ENCODE peak calls at places on chromosomes 6 and 20, in nine cellular contexts. B is LNCaP clone FGC; X is ovary; Q is HTR-8/SVneo; S is activated CD4-positive, alpha-beta T cell treated with anti-CD3 and anti-CD28 coated beads, Interleukin-2, amount 50 U/mL, for 24 hours; R is ACHN; U is NCI-H69; T is skeletal muscle cell; V is aorta. J is an unnamed sample.

GRCh38 chr6:27582928-27583725 is 110.2 kb upstream of the ZNF184 start:
- DNase-seq in B (no peak), X (no peak), Q (peak), S (no peak), R (peak), U (peak), T (no peak), V (no peak), J (no peak)

GRCh38 chr20:57059055-57059617 is 207.3 kb downstream of the BMP7 start:
- DNase-seq in B (no peak), X (no peak), Q (no peak), S (no peak), R (no peak), U (no peak), T (no peak), V (no peak), J (no peak)

GRCh38 chr20:41716436-41716835 is 98.3 kb upstream of the CHD6 start:
- DNase-seq in B (no peak), X (no peak), Q (no peak), S (no peak), R (no peak), U (no peak), T (no peak), V (no peak), J (no peak)

GRCh38 chr6:1461207-1461606 is 71.8 kb downstream of the FOXF2 start:
- DNase-seq in B (no peak), X (no peak), Q (no peak), S (no peak), R (peak), U (no peak), T (no peak), V (no peak), J (no peak)

GRCh38 chr6:43076093-43076927 is at the start of gene PTK7:
- DNase-seq in B (no peak), X (peak), Q (peak), S (no peak), R (peak), U (peak), T (no peak), V (no peak), J (no peak)

GRCh38 chr20:62282877-62283503 is 19.8 kb upstream of the ADRM1 start:
- DNase-seq in B (no peak), X (no peak), Q (no peak), S (no peak), R (no peak), U (no peak), T (no peak), V (no peak), J (no peak)

GRCh38 chr6:39452306-39452705 is 129.8 kb upstream of the KCNK16 start:
- DNase-seq in B (no peak), X (no peak), Q (no peak), S (no peak), R (no peak), U (peak), T (no peak), V (no peak), J (no peak)

GRCh38 chr20:55057779-55058415 is 582.5 kb downstream of the DOK5 start:
- DNase-seq in B (no peak), X (no peak), Q (no peak), S (no peak), R (peak), U (peak), T (no peak), V (no peak), J (no peak)

GRCh38 chr20:31570735-31571617 is 34.1 kb upstream of the ID1 start:
- DNase-seq in B (no peak), X (peak), Q (no peak), S (no peak), R (no peak), U (peak), T (no peak), V (no peak), J (no peak)

GRCh38 chr6:143149771-143150170 is 89.1 kb downstream of the AIG1 start:
- DNase-seq in B (no peak), X (no peak), Q (no peak), S (no peak), R (no peak), U (no peak), T (no peak), V (no peak), J (no peak)

J was measured in T-helper 1 cell.